ENCODE peak calls at places on chromosomes 2 and 18, in eight cellular contexts. U is brain microvascular endothelial cell; D is CD8-positive, alpha-beta T cell; H is tibial artery; I is heart right ventricle; B is kidney; C is H9; Y is K562. Z is an unnamed sample.

GRCh38 chr2:134482766-134483340 is 229.0 kb downstream of the MGAT5 start:
- DNase-seq in H (no peak), U (no peak), D (peak; percentile 31), Y (no peak), C (no peak), B (no peak), I (no peak), Z (no peak)

GRCh38 chr2:43033466-43034241 is 192.8 kb downstream of the ZFP36L2 start:
- DNase-seq in C (no peak), Y (no peak), B (no peak), D (no peak), I (no peak), H (no peak), U (no peak), Z (no peak)

GRCh38 chr2:7653617-7654016 is 736.4 kb downstream of the RNF144A start:
- DNase-seq in I (no peak), Y (no peak), U (no peak), C (no peak), D (no peak), B (no peak), H (no peak), Z (no peak)

GRCh38 chr2:23460228-23460627 is 75.2 kb downstream of the KLHL29 start:
- DNase-seq in D (no peak), Y (no peak), C (no peak), U (peak; percentile 39), I (no peak), B (no peak), H (no peak), Z (no peak)

GRCh38 chr18:22241806-22242440 is 72.5 kb downstream of the GATA6 start:
- DNase-seq in H (no peak), B (no peak), U (no peak), I (no peak), Y (no peak), D (no peak), C (no peak), Z (no peak)

GRCh38 chr18:23450022-23450421 is 3.1 kb upstream of the RIOK3 start:
- DNase-seq in Y (peak; percentile 61), I (no peak), D (no peak), C (no peak), B (no peak), H (no peak), U (no peak), Z (no peak)

GRCh38 chr18:37254256-37254880 is 311.2 kb downstream of the CELF4 start:
- DNase-seq in Y (no peak), I (no peak), U (no peak), D (no peak), C (no peak), B (no peak), H (no peak), Z (no peak)

GRCh38 chr2:56130463-56131070 is 53.2 kb upstream of the CCDC85A start:
- DNase-seq in B (no peak), H (no peak), I (no peak), Y (peak; percentile 43), D (no peak), C (peak; percentile 41), U (peak; percentile 44), Z (peak; percentile 2)

GRCh38 chr2:186036862-186037449 is 298.4 kb downstream of the FSIP2 start:
- DNase-seq in I (no peak), U (no peak), B (no peak), Y (no peak), D (no peak), H (no peak), C (no peak), Z (no peak)

GRCh38 chr2:179454443-179455218 is 190.0 kb upstream of the SESTD1 start:
- DNase-seq in C (no peak), Y (no peak), H (no peak), D (no peak), B (no peak), U (peak; percentile 95), I (no peak), Z (peak; percentile 87)

GRCh38 chr2:56104951-56105350 is 78.8 kb upstream of the CCDC85A start:
- DNase-seq in I (no peak), Y (no peak), U (no peak), H (no peak), D (no peak), C (no peak), B (no peak), Z (no peak)

GRCh38 chr2:26540977-26541376 is 63.1 kb upstream of the OTOF start:
- DNase-seq in H (no peak), Y (no peak), I (no peak), C (no peak), U (no peak), D (no peak), B (no peak), Z (no peak)

GRCh38 chr2:62326735-62327134 is 130.8 kb downstream of the B3GNT2 start:
- DNase-seq in D (no peak), B (no peak), H (no peak), U (no peak), C (no peak), Y (no peak), I (no peak), Z (no peak)

GRCh38 chr18:65567372-65567771 is 183.4 kb upstream of the CDH7 start:
- DNase-seq in U (no peak), D (no peak), H (no peak), Y (no peak), C (no peak), I (no peak), B (no peak), Z (no peak)
- H3K27ac ChIP-seq in U (no peak overlapping the region), D (no peak overlapping the region), H (no peak overlapping the region), Y (no peak overlapping the region), C (no peak overlapping the region), I (no peak overlapping the region), B (no peak overlapping the region), Z (no peak overlapping the region)

DNA sequence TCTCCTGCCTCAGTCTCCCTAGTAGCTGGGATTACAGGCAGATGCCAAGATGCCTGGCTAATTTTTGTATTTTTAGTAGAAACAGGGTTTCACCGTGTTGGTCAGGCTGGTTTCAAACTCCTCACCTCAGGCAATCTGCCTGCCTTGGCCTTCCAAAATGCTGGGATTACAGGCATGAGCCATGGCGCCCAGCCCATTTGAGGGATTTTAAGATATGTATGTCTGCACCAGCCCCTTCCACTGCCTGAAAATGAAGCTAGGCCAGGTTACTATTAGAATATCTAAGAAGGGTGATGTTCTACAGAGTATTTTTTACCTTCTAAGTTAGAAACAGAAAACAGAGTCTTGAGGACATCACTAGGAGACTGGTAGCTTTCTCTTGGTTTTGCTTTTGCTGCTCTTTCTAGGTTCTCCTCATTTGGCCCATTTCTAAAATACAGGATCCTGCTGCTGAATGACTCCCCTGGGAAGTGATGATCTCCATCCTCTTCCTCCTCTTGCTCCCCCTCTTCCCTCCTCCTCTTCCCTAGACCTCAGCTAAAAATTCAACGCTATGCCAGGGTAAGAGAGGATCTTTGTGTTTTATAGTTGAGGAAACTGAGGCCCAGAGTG is 118.5 kb downstream of the MYCN start:
- DNase-seq in H (no peak), I (no peak), U (no peak), B (no peak), Y (no peak), D (no peak), C (no peak), Z (no peak)
- H3K27ac ChIP-seq in H (no peak overlapping the region), I (no peak overlapping the region), U (no peak overlapping the region), B (no peak overlapping the region), Y (no peak overlapping the region), D (no peak overlapping the region), C (no peak overlapping the region), Z (no peak overlapping the region)

DNA sequence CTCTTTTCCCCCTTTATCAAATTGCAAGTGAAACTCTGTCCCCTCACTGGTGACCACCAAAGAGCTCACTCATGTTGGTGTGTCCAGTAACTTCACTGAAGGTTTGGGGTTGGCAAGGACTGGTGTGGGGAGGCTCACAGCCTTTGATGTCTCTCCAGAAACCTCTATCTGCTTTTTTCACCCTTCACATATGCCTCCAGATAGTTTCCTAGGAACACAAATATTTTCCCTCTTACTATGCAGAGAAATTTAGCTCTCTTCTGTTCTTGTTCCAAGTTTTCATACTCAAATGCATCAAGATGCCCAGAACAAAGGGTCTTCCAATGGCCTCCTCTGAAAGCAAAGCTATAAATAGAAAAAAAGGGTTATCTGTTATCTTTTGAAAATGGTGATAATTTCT is 20.7 kb downstream of the DTNA start:
- DNase-seq in D (no peak), U (no peak), Y (no peak), C (no peak), H (no peak), B (no peak), I (no peak), Z (no peak)
- H3K27ac ChIP-seq in D (no peak overlapping the region), U (no peak overlapping the region), Y (no peak overlapping the region), C (no peak overlapping the region), H (peak overlapping the region; percentile 70), B (no peak overlapping the region), I (peak overlapping the region; percentile 64), Z (no peak overlapping the region)

DNA sequence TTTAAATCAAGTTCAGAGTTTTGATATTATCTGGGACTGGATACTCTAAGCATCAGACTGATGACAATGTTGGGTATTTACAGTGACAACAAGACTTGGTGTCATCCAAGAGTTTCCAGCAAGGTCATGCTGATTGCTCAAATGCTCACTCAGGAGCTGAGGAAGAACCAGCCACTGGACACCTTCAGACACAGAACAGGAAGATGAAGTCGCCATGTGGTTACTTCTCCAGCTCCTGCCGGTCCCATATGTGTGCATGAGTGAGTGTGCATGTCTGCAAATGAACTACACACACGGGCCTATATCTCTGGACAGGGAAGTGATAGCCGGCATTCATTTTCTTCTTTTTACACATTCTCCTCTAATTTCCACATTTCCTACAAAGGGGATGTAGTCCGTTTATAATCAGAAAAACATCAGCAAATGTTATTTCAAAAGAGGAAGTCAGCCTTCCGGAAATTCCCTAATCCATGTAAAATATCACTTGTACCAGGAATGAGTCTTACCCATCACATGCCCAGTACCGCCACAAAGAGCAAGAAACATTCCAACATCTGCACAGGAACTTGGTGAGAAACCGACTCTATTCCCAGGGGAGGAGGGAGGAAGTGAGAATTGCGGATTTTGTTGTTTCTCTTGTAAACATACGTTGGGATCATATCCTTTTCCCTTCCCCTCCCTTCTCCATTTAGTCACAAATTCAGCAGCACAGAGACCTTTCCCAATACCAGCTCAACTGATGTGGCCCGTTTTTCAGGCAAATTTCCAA is 10.8 kb downstream of the RFX8 start:
- DNase-seq in H (no peak), Y (no peak), D (no peak), C (no peak), U (peak; percentile 77), I (peak; percentile 60), B (no peak), Z (peak; percentile 50)
- H3K27ac ChIP-seq in H (no peak overlapping the region), Y (no peak overlapping the region), D (no peak overlapping the region), C (no peak overlapping the region), U (peak overlapping the region; percentile 64), I (peak overlapping the region; percentile 40), B (peak overlapping the region; percentile 33), Z (peak overlapping the region; percentile 77)

Z was measured in AG04450.